ENCODE peak calls at places on chromosomes 7 and 10, in four cellular contexts. One of them, this sample, is unnamed.

GRCh38 chr10:34178756-34179155 is 636.3 kb downstream of the PARD3 start:
- DNase-seq in hypothalamus: no peak
- DNase-seq in ACHN: no peak
- DNase-seq in activated naive CD8-positive, alpha-beta T cell treated with anti-CD3 and anti-CD28 coated beads for 36 hours: no peak
- DNase-seq in this sample: no peak

GRCh38 chr10:3427316-3427715 is 254.7 kb upstream of the PITRM1 start:
- DNase-seq in hypothalamus: no peak
- DNase-seq in ACHN: no peak
- DNase-seq in activated naive CD8-positive, alpha-beta T cell treated with anti-CD3 and anti-CD28 coated beads for 36 hours: no peak
- DNase-seq in this sample: no peak

GRCh38 chr7:107085180-107085579 is 40.7 kb downstream of the PRKAR2B start:
- DNase-seq in hypothalamus: no peak
- DNase-seq in ACHN: no peak
- DNase-seq in activated naive CD8-positive, alpha-beta T cell treated with anti-CD3 and anti-CD28 coated beads for 36 hours: no peak
- DNase-seq in this sample: no peak

GRCh38 chr7:100493476-100494264 is 9.9 kb downstream of the NYAP1 start:
- DNase-seq in hypothalamus: peak; percentile 66
- DNase-seq in ACHN: peak; percentile 49
- DNase-seq in activated naive CD8-positive, alpha-beta T cell treated with anti-CD3 and anti-CD28 coated beads for 36 hours: peak; percentile 74
- DNase-seq in this sample: peak; percentile 37

GRCh38 chr10:132766291-132766690 is 19.7 kb downstream of the NKX6-2 start:
- DNase-seq in hypothalamus: no peak
- DNase-seq in ACHN: no peak
- DNase-seq in activated naive CD8-positive, alpha-beta T cell treated with anti-CD3 and anti-CD28 coated beads for 36 hours: no peak
- DNase-seq in this sample: no peak

GRCh38 chr10:127472976-127473375 is 76.1 kb upstream of the NPS start:
- DNase-seq in hypothalamus: no peak
- DNase-seq in ACHN: no peak
- DNase-seq in activated naive CD8-positive, alpha-beta T cell treated with anti-CD3 and anti-CD28 coated beads for 36 hours: no peak
- DNase-seq in this sample: no peak

GRCh38 chr7:17311952-17312351 is 13.5 kb downstream of the AHR start:
- DNase-seq in hypothalamus: no peak
- DNase-seq in ACHN: no peak
- DNase-seq in activated naive CD8-positive, alpha-beta T cell treated with anti-CD3 and anti-CD28 coated beads for 36 hours: no peak
- DNase-seq in this sample: no peak

GRCh38 chr7:97298561-97298960 is 181.1 kb downstream of the SDHAF3 start:
- DNase-seq in hypothalamus: no peak
- DNase-seq in ACHN: no peak
- DNase-seq in activated naive CD8-positive, alpha-beta T cell treated with anti-CD3 and anti-CD28 coated beads for 36 hours: no peak
- DNase-seq in this sample: no peak

GRCh38 chr10:44245601-44245938 is 139.3 kb downstream of the CXCL12 start:
- DNase-seq in hypothalamus: no peak
- DNase-seq in ACHN: no peak
- DNase-seq in activated naive CD8-positive, alpha-beta T cell treated with anti-CD3 and anti-CD28 coated beads for 36 hours: no peak
- DNase-seq in this sample: no peak

GRCh38 chr10:4395731-4396130 is 430.3 kb upstream of the AKR1E2 start:
- DNase-seq in hypothalamus: no peak
- DNase-seq in ACHN: no peak
- DNase-seq in activated naive CD8-positive, alpha-beta T cell treated with anti-CD3 and anti-CD28 coated beads for 36 hours: no peak
- DNase-seq in this sample: no peak

GRCh38 chr7:12403287-12404181 is at the start of gene VWDE:
- DNase-seq in hypothalamus: no peak
- DNase-seq in ACHN: peak; percentile 10
- DNase-seq in activated naive CD8-positive, alpha-beta T cell treated with anti-CD3 and anti-CD28 coated beads for 36 hours: peak; percentile 73
- DNase-seq in this sample: peak; percentile 72

GRCh38 chr7:112411186-112411795 is 39.0 kb upstream of the IFRD1 start:
- DNase-seq in hypothalamus: no peak
- DNase-seq in ACHN: peak; percentile 54
- DNase-seq in activated naive CD8-positive, alpha-beta T cell treated with anti-CD3 and anti-CD28 coated beads for 36 hours: no peak
- DNase-seq in this sample: peak; percentile 59

GRCh38 chr10:123808873-123809272 is 82.7 kb downstream of the CPXM2 start:
- DNase-seq in hypothalamus: no peak
- DNase-seq in ACHN: peak; percentile 16
- DNase-seq in activated naive CD8-positive, alpha-beta T cell treated with anti-CD3 and anti-CD28 coated beads for 36 hours: no peak
- DNase-seq in this sample: no peak

GRCh38 chr10:122295423-122295947 is 24.4 kb downstream of the BTBD16 start:
- DNase-seq in hypothalamus: no peak
- DNase-seq in ACHN: no peak
- DNase-seq in activated naive CD8-positive, alpha-beta T cell treated with anti-CD3 and anti-CD28 coated beads for 36 hours: no peak
- DNase-seq in this sample: no peak

This sample was measured in NCI-H82.